ENCODE peak calls at places on chromosomes 5 and 9, in six cellular contexts. R is heart right ventricle, C is mucosa of descending colon, S is SK-N-MC, A is gastrocnemius medialis, E is GM23338. T is an unnamed sample.

GRCh38 chr5:9545959-9546851 is at the start of gene SEMA5A:
- DNase-seq in R (peak), C (peak), A (peak), S (no peak), E (peak), T (peak)

GRCh38 chr9:106880863-106881262 is 17.9 kb downstream of the ZNF462 start:
- DNase-seq in C (no peak), A (peak), S (no peak), E (no peak), R (no peak), T (no peak)

GRCh38 chr5:148788636-148789035 is 37.8 kb upstream of the ADRB2 start:
- DNase-seq in E (no peak), C (no peak), S (no peak), R (no peak), A (no peak), T (no peak)

GRCh38 chr5:33530183-33530962 is 89.6 kb downstream of the TARS1 start:
- DNase-seq in R (no peak), C (no peak), A (no peak), S (no peak), E (peak), T (peak)

GRCh38 chr9:121707477-121708424 is 56.3 kb downstream of the DAB2IP start:
- DNase-seq in A (no peak), C (no peak), R (peak), E (no peak), S (no peak), T (peak)

GRCh38 chr5:3051400-3051799 is 299.9 kb upstream of the IRX2 start:
- DNase-seq in A (no peak), E (no peak), R (no peak), S (no peak), C (no peak), T (no peak)

GRCh38 chr9:125074976-125075375 is 68.4 kb downstream of the SCAI start:
- DNase-seq in R (no peak), A (no peak), E (no peak), S (no peak), C (no peak), T (no peak)

GRCh38 chr5:20000416-20000815 is 12.4 kb upstream of the CDH18 start:
- DNase-seq in C (no peak), A (no peak), E (no peak), R (no peak), S (no peak), T (no peak)

GRCh38 chr5:110785356-110785755 is 46.5 kb downstream of the SLC25A46 start:
- DNase-seq in E (no peak), C (no peak), A (no peak), R (no peak), S (no peak), T (no peak)

GRCh38 chr9:17052626-17053025 is 82.2 kb upstream of the CNTLN start:
- DNase-seq in R (no peak), S (no peak), E (peak), C (no peak), A (no peak), T (no peak)

GRCh38 chr9:133251773-133252172 is 23.2 kb downstream of the ABO start:
- DNase-seq in S (no peak), A (no peak), C (peak), E (no peak), R (no peak), T (no peak)
- H3K4me3 ChIP-seq in S (no peak), A (no peak), C (no peak), E (no peak), R (no peak), T (no peak)

GRCh38 chr5:57857696-57858095 is 375.1 kb upstream of the ACTBL2 start:
- DNase-seq in S (no peak), E (no peak), R (no peak), C (no peak), A (no peak), T (no peak)

GRCh38 chr5:57858905-57859304 is 376.3 kb upstream of the ACTBL2 start:
- DNase-seq in R (no peak), A (no peak), S (no peak), E (no peak), C (no peak), T (no peak)

GRCh38 chr5:57863661-57864060 is 381.1 kb upstream of the ACTBL2 start:
- DNase-seq in C (no peak), R (no peak), A (no peak), S (no peak), E (no peak), T (no peak)

GRCh38 chr5:57859626-57860025 is 377.0 kb upstream of the ACTBL2 start:
- DNase-seq in A (no peak), R (no peak), C (no peak), E (no peak), S (no peak), T (no peak)

DNA sequence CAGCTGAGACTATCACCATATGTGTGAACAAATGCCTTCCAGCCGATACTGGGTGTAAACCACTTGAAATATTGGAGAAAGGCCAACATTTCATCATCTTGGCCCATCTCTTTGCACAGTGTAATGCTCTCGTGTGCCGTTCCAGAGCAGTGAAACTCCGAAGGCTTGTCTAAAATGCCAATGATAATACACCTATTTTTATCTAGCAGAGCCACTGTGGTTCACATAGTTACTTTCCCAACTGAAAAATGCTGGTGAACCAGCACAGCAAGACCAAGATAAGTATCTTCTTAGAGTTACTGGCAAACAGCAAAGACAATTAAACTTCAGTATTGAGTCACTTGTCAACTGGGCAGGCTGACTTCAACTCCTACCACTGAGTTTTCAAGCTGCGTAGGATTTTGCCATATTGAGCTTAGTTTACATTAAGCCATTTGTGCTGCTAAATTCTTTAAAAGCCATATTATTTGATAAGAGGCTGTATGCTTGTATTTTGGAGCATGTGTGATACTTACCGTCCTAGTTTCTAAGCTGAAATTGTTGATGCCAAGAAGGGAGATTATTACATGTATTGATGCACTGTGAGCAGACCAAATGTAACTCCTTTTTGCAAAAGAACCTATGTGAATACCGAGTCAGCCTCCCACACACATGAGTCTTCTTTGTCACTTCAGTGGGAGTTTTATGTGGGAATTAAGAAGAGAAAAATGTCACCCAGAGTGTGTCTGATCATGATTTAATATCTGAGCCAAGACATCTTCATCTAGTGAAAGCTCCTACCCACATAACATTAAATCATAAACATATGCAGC is 380.1 kb upstream of the ACTBL2 start:
- DNase-seq in C (no peak), E (no peak), A (no peak), R (no peak), S (no peak), T (no peak)
- H3K4me3 ChIP-seq in C (no peak), E (no peak), A (no peak), R (no peak), S (no peak), T (no peak)

GRCh38 chr9:128945798-128946501 is 1.5 kb downstream of the DOLK start:
- DNase-seq in R (no peak), S (no peak), C (no peak), A (no peak), E (no peak), T (no peak)

GRCh38 chr9:128946945-128947422 is 419 bp downstream of the DOLK start:
- DNase-seq in R (peak), E (peak), A (no peak), C (no peak), S (no peak), T (no peak)

GRCh38 chr9:128943832-128944620 is 3.4 kb downstream of the DOLK start:
- DNase-seq in C (no peak), S (no peak), A (no peak), E (no peak), R (no peak), T (no peak)

GRCh38 chr9:128947423-128948310 is at the start of the genes DOLK and NUP188:
- DNase-seq in R (peak), A (peak), C (peak), S (no peak), E (peak), T (peak)

GRCh38 chr9:128946544-128946943 is 859 bp downstream of the DOLK start:
- DNase-seq in E (no peak), R (no peak), A (no peak), C (no peak), S (no peak), T (no peak)
- H3K4me3 ChIP-seq in E (peak), R (peak), A (peak), C (no peak), S (peak), T (peak)

GRCh38 chr5:76081811-76082783 is 1.1 kb upstream of the SV2C start:
- DNase-seq in A (no peak), E (peak), S (no peak), C (peak), R (no peak), T (no peak)

GRCh38 chr5:76084496-76085285 is 1.5 kb downstream of the SV2C start:
- DNase-seq in A (no peak), R (no peak), C (no peak), E (peak), S (no peak), T (peak)

GRCh38 chr5:76085286-76085579 is 2.0 kb downstream of the SV2C start:
- DNase-seq in R (no peak), S (no peak), C (no peak), E (no peak), A (no peak), T (no peak)

GRCh38 chr5:76082790-76083554 is at the start of gene SV2C:
- DNase-seq in S (no peak), R (no peak), E (peak), C (peak), A (no peak), T (peak)

DNA sequence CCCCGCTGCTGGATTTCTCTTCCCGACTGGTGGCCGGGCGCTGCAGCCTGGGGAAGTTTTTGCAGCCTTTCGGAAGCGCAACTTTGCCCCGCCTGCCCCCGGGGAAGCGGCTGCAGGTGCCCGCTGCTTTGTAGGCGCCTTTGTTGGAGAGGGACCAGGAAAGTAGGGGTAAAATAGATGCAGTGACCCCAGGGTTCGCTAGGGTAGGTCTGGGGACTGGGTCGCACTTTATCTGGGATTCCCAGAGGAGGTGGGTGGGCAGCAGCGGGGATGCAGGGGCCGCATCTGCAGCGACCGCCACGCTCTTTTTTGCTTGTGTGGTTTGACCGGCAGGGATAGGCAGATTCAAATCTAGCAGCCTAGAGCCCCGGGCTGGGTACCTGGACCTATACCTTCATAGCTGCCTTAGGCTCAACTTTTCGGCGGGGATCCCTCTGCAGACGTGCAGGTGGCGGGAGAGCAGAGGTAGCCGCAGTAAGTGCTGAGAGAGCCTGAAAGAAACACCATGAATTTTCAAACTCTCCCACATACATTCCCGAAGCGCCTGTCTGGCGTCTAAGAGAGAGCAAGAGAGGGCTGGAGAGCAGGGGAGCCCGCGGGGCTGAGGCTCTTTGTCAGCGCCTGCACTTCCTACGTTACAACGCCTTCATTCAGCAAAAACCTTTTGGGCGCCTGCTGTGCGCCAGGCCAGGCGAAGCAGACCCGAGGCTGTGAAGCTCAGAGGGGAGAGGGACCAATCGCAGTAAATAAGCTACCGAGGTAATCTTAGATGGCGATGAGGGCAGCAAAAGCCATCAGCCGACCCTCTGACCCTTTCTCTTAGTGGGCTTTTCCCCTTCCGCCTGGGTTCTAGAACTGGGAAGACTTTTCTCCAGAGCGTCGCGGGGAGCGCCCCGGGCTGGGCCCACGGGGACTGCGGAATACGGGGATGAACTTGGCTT is 642 bp downstream of the SV2C start:
- DNase-seq in A (no peak), C (no peak), E (peak), R (no peak), S (no peak), T (peak)
- H3K4me3 ChIP-seq in A (no peak), C (no peak), E (peak), R (peak), S (peak), T (peak)

GRCh38 chr9:95935861-95936578 is 60.5 kb downstream of the ERCC6L2 start:
- DNase-seq in S (no peak), A (peak), C (no peak), R (no peak), E (no peak), T (no peak)

GRCh38 chr9:95924955-95925354 is 49.5 kb downstream of the ERCC6L2 start:
- DNase-seq in R (no peak), S (no peak), C (no peak), E (peak), A (no peak), T (no peak)

GRCh38 chr9:95927288-95928004 is 52.0 kb downstream of the ERCC6L2 start:
- DNase-seq in S (no peak), C (no peak), E (no peak), A (no peak), R (no peak), T (no peak)

DNA sequence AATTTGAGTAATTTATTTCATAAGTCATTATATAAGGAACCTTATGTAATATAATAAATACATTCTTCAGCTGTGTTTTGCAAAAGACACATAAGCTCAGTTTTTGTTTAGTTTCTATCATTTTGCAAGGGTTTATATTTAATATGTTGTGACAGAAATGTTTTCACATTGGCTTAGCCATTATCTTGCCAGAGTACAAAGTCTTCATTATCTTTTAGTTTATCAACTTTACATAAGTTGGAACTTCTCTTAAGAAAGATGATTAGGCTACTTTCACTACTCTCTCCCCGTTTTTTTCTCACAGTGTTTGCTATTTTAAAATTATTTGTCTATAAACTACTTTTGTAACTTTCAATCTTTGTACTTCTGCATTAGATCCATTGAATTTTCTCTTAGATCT is 54.8 kb downstream of the ERCC6L2 start:
- DNase-seq in A (no peak), C (no peak), R (no peak), S (no peak), E (no peak), T (no peak)
- H3K4me3 ChIP-seq in A (no peak), C (no peak), R (no peak), S (no peak), E (no peak), T (no peak)

GRCh38 chr5:38479315-38479904 is 77.0 kb downstream of the LIFR start:
- DNase-seq in C (no peak), E (no peak), S (no peak), R (no peak), A (no peak), T (no peak)

GRCh38 chr5:38478166-38478565 is 78.3 kb downstream of the LIFR start:
- DNase-seq in A (no peak), C (no peak), S (no peak), R (no peak), E (no peak), T (no peak)

DNA sequence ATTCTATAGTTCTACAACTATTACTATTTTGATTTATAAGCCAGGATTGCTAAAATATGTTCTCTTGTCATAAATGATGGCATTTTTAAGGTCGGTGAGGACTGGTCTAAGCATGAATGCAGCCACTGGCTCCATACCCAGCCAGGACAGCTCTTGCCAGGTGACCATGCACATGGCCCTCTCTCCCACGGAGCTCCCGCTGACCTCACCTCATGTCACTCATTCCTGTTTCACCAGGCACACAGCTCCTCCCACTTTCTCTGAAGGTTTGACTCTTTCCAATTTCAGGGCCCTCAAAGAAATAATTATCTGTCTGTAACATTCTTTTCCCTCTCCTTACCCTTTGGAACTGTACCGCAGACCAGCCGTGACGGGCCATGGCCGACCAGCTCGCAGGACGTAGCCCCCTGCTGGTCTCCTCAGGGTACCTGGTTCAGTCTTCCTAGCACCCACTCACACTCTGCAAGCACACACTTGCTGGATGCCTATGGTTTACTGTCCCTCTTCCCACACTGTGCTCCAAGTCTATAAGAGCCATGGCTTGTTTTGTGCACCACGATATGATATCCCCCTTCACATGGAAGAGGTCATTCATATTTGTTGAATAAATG is 72.6 kb downstream of the LIFR start:
- DNase-seq in E (peak), C (no peak), S (no peak), A (no peak), R (no peak), T (no peak)
- H3K4me3 ChIP-seq in E (no peak), C (no peak), S (no peak), A (no peak), R (no peak), T (no peak)

DNA sequence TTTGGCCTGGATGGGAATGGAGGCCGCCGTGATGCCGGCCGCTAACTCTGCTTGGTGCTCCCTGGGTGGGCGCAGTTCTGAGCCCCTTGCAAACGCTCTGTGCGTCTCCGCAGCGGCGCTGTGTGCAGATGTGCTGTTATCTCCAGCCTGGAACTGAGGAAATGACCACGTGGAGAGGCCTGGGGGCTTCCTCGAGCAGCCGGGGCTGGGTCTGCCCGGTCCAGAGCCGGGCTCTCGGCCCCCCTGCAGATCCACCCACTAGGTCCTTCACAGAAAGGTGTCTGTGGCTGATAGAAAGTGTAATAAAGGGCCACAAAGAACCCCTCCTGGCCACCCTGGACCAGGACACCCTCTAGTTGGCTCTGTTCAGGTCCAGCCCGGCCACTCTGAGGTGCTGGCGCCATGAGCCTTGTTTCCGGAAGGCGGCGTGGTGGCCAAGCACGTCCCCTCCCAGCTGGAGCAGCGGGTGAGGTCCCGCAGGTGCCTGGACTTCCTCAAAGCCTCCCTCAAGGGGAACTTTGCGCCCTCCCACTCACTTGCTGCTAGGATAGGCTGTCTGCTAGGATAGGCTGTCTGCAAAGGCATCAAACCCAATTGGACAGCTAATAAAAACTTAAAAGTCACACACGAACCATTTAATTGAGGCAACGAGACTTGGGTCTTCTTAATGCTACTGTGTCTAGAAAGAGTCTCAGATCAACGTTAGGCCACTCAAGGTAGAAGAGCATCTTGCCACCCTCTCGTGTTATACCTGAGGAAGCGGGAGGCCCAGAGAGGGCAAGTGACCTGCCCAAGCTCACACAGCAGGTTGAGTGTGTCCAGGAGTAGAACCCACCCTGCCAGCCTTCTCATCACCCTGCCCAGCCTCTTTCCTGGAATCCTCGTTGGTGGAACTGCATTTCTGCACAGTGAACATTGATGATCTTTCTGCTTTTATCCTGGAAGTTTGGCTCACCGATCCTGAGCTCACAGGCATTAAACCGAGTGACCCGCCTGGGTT is 109.3 kb upstream of the FCN2 start:
- DNase-seq in C (no peak), E (no peak), A (no peak), R (peak), S (no peak), T (no peak)
- H3K4me3 ChIP-seq in C (no peak), E (no peak), A (no peak), R (no peak), S (no peak), T (no peak)